ENCODE peak calls at places on chromosomes 11 and 22, in four cellular contexts. P is RCC 7860, X is LoVo, J is endothelial cell. V is an unnamed sample.

GRCh38 chr22:32967285-32968101 is 90.7 kb downstream of the SYN3 start:
- DNase-seq in P (no peak), X (no peak), J (no peak), V (no peak)

GRCh38 chr22:23175817-23176644 is 4.3 kb upstream of the BCR start:
- DNase-seq in P (no peak), X (no peak), J (no peak), V (no peak)

GRCh38 chr11:131663403-131664200 is 293.2 kb downstream of the NTM start:
- DNase-seq in P (no peak), X (no peak), J (no peak), V (no peak)

GRCh38 chr11:48005133-48005532 is 24.8 kb downstream of the PTPRJ start:
- DNase-seq in P (no peak), X (no peak), J (no peak), V (no peak)

GRCh38 chr11:17148536-17148935 is 59.2 kb downstream of the PIK3C2A start:
- DNase-seq in P (no peak), X (no peak), J (no peak), V (no peak)

GRCh38 chr11:1344056-1344635 is 34.7 kb upstream of the TOLLIP start:
- DNase-seq in P (no peak), X (no peak), J (no peak), V (no peak)

GRCh38 chr11:17846852-17847453 is 112.4 kb downstream of the KCNC1 start:
- DNase-seq in P (no peak), X (no peak), J (peak), V (peak)

GRCh38 chr11:68979931-68980775 is 633 bp downstream of the MRGPRD start:
- DNase-seq in P (no peak), X (no peak), J (no peak), V (no peak)

GRCh38 chr11:72787262-72788104 is 6.4 kb downstream of the STARD10 start:
- DNase-seq in P (no peak), X (no peak), J (no peak), V (no peak)

GRCh38 chr11:117807482-117808272 is 10.7 kb upstream of the DSCAML1 start:
- DNase-seq in P (peak), X (peak), J (peak), V (peak)

GRCh38 chr11:6681949-6682348 is 1.2 kb downstream of the MRPL17 start:
- DNase-seq in P (no peak), X (no peak), J (peak), V (no peak)

GRCh38 chr22:29536411-29536810 is 17.1 kb downstream of the THOC5 start:
- DNase-seq in P (no peak), X (no peak), J (no peak), V (no peak)

GRCh38 chr11:120515186-120515723 is 3.7 kb downstream of the GRIK4 start:
- DNase-seq in P (no peak), X (no peak), J (no peak), V (no peak)

GRCh38 chr11:107259826-107260225 is 197.8 kb downstream of the CWF19L2 start:
- DNase-seq in P (no peak), X (no peak), J (no peak), V (no peak)

GRCh38 chr22:24414523-24414922 is 12.9 kb upstream of the ADORA2A start:
- DNase-seq in P (no peak), X (no peak), J (no peak), V (no peak)

GRCh38 chr22:48702573-48703264 is 1125.0 kb downstream of the BRD1 start:
- DNase-seq in P (no peak), X (no peak), J (no peak), V (peak)

GRCh38 chr11:84022695-84023094 is 736.5 kb upstream of the CCDC90B start:
- DNase-seq in P (no peak), X (no peak), J (no peak), V (no peak)

GRCh38 chr22:40425082-40425481 is 54.7 kb downstream of the SGSM3 start:
- DNase-seq in P (no peak), X (no peak), J (no peak), V (no peak)

GRCh38 chr11:96342131-96342970 is 644 bp downstream of the MAML2 start:
- DNase-seq in P (peak), X (peak), J (no peak), V (no peak)

GRCh38 chr11:113773092-113773415 is 438 bp downstream of the ZW10 start:
- DNase-seq in P (no peak), X (peak), J (peak), V (no peak)

GRCh38 chr22:31082606-31083376 is 1.7 kb downstream of the SMTN start:
- DNase-seq in P (no peak), X (peak), J (peak), V (no peak)

GRCh38 chr11:120828847-120829246 is 195.1 kb upstream of the TBCEL start:
- DNase-seq in P (no peak), X (no peak), J (no peak), V (no peak)

V was measured in occipital lobe.